ENCODE peak calls at places on chromosome 19, in four cellular contexts. M is activated naive CD8-positive, alpha-beta T cell treated with anti-CD3 and anti-CD28 coated beads for 36 hours; H is activated CD4-positive, alpha-beta memory T cell treated with anti-CD3 and anti-CD28 coated beads, Interleukin-2, amount 10 ng/mL, durations not matched to agents 7 days and 5 days; P is NCI-H1092 treated with DMSO at 0.1 percent for 48 hours. E is an unnamed sample.

GRCh38 chr19:32465176-32465575 is 59.6 kb downstream of the DPY19L3 start:
- DNase-seq in M (no peak), H (no peak), P (no peak), E (no peak)

GRCh38 chr19:2113436-2114211 is 16.9 kb downstream of the IZUMO4 start:
- DNase-seq in M (no peak), H (no peak), P (no peak), E (no peak)

GRCh38 chr19:16627194-16627927 is 643 bp downstream of the MED26 start:
- DNase-seq in M (peak), H (peak), P (peak), E (no peak)

GRCh38 chr19:23075031-23075733 is 41.6 kb upstream of the ZNF730 start:
- DNase-seq in M (peak), H (no peak), P (peak), E (no peak)

GRCh38 chr19:2952953-2953481 is 8.2 kb upstream of the ZNF77 start:
- DNase-seq in M (no peak), H (no peak), P (no peak), E (no peak)

GRCh38 chr19:18650468-18651001 is 13.7 kb downstream of the KLHL26 start:
- DNase-seq in M (no peak), H (no peak), P (no peak), E (peak)

GRCh38 chr19:13176345-13176744 is 26.1 kb downstream of the IER2 start:
- DNase-seq in M (no peak), H (no peak), P (no peak), E (no peak)

GRCh38 chr19:50461066-50461875 is 15.0 kb upstream of the EMC10 start:
- DNase-seq in M (peak), H (peak), P (peak), E (peak)

GRCh38 chr19:18460313-18460712 is 22.4 kb upstream of the ISYNA1 start:
- DNase-seq in M (no peak), H (no peak), P (no peak), E (no peak)

GRCh38 chr19:15432018-15432494 is 13.3 kb upstream of the AKAP8L start:
- DNase-seq in M (peak), H (peak), P (no peak), E (no peak)

GRCh38 chr19:30360378-30361106 is 11.6 kb upstream of the ZNF536 start:
- DNase-seq in M (no peak), H (no peak), P (no peak), E (no peak)

GRCh38 chr19:30701178-30701577 is 329.0 kb downstream of the ZNF536 start:
- DNase-seq in M (no peak), H (no peak), P (no peak), E (no peak)